ENCODE peak calls at places on chromosome 20, in four cellular contexts. H is GM12878, T is HepG2, P is K562. C is an unnamed sample.

GRCh38 chr20:37347347-37347823 is 1.4 kb downstream of the SRC start:
- DNase-seq in H (no peak), T (no peak), P (no peak), C (no peak)

GRCh38 chr20:62356143-62356947 is 10.8 kb downstream of the LAMA5 start:
- DNase-seq in H (no peak), T (no peak), P (no peak), C (no peak)

GRCh38 chr20:62539646-62540045 is 63.9 kb upstream of the GATA5 start:
- DNase-seq in H (no peak), T (no peak), P (no peak), C (no peak)

GRCh38 chr20:48102076-48102787 is 317.0 kb upstream of the SULF2 start:
- DNase-seq in H (no peak), T (no peak), P (no peak), C (no peak)

GRCh38 chr20:12022121-12022520 is 104.4 kb downstream of the BTBD3 start:
- DNase-seq in H (no peak), T (no peak), P (no peak), C (no peak)

GRCh38 chr20:23637282-23638221 is at the start of gene CST3:
- DNase-seq in H (no peak), T (peak), P (peak), C (peak)

GRCh38 chr20:45080867-45081616 is 19.9 kb downstream of the KCNS1 start:
- DNase-seq in H (no peak), T (peak), P (peak), C (no peak)

GRCh38 chr20:41888434-41888833 is 270.3 kb upstream of the CHD6 start:
- DNase-seq in H (no peak), T (no peak), P (no peak), C (no peak)

GRCh38 chr20:5807431-5807830 is 57.2 kb downstream of the SHLD1 start:
- DNase-seq in H (no peak), T (no peak), P (no peak), C (no peak)

GRCh38 chr20:35327074-35327976 is 35.1 kb upstream of the FAM83C start:
- DNase-seq in H (no peak), T (peak), P (no peak), C (no peak)

GRCh38 chr20:31644701-31645100 is 7.0 kb downstream of the COX4I2 start:
- DNase-seq in H (no peak), T (no peak), P (peak), C (no peak)

GRCh38 chr20:38343107-38343797 is 3.0 kb upstream of the LBP start:
- DNase-seq in H (no peak), T (peak), P (peak), C (no peak)

GRCh38 chr20:21421601-21422236 is 24.4 kb upstream of the NKX2-4 start:
- DNase-seq in H (no peak), T (no peak), P (no peak), C (no peak)

GRCh38 chr20:62549499-62550086 is 73.8 kb upstream of the GATA5 start:
- DNase-seq in H (no peak), T (no peak), P (no peak), C (peak)

GRCh38 chr20:45470939-45471338 is 1.4 kb downstream of the WFDC2 start:
- DNase-seq in H (no peak), T (no peak), P (no peak), C (no peak)

GRCh38 chr20:23136893-23137745 is 51.0 kb upstream of the CD93 start:
- DNase-seq in H (no peak), T (no peak), P (peak), C (no peak)

GRCh38 chr20:6828794-6829423 is 61.4 kb downstream of the BMP2 start:
- DNase-seq in H (peak), T (peak), P (peak), C (peak)

GRCh38 chr20:62606551-62607201 is 35.6 kb upstream of the SLCO4A1 start:
- DNase-seq in H (no peak), T (no peak), P (no peak), C (no peak)

GRCh38 chr20:32484221-32485125 is 100.7 kb downstream of the NOL4L start:
- DNase-seq in H (no peak), T (no peak), P (no peak), C (no peak)

GRCh38 chr20:31617432-31618104 is 12.5 kb downstream of the ID1 start:
- DNase-seq in H (no peak), T (no peak), P (no peak), C (no peak)

GRCh38 chr20:57620274-57620990 is at the start of gene ZBP1:
- DNase-seq in H (peak), T (no peak), P (no peak), C (no peak)

GRCh38 chr20:23167436-23167835 is 81.3 kb upstream of the CD93 start:
- DNase-seq in H (no peak), T (no peak), P (no peak), C (no peak)

GRCh38 chr20:23362392-23363256 is 642 bp downstream of the GZF1 start:
- DNase-seq in H (no peak), T (peak), P (no peak), C (no peak)

GRCh38 chr20:38601216-38602184 is at the start of gene ARHGAP40:
- DNase-seq in H (no peak), T (peak), P (peak), C (no peak)

GRCh38 chr20:33669224-33669623 is 2.5 kb downstream of the ACTL10 start:
- DNase-seq in H (no peak), T (no peak), P (no peak), C (no peak)

GRCh38 chr20:33666293-33667244 is at the start of gene ACTL10:
- DNase-seq in H (peak), T (no peak), P (peak), C (peak)

GRCh38 chr20:33668791-33669155 is 2.0 kb downstream of the ACTL10 start:
- DNase-seq in H (no peak), T (no peak), P (no peak), C (no peak)

GRCh38 chr20:33668087-33668790 is 1.5 kb downstream of the ACTL10 start:
- DNase-seq in H (no peak), T (no peak), P (peak), C (peak)

DNA sequence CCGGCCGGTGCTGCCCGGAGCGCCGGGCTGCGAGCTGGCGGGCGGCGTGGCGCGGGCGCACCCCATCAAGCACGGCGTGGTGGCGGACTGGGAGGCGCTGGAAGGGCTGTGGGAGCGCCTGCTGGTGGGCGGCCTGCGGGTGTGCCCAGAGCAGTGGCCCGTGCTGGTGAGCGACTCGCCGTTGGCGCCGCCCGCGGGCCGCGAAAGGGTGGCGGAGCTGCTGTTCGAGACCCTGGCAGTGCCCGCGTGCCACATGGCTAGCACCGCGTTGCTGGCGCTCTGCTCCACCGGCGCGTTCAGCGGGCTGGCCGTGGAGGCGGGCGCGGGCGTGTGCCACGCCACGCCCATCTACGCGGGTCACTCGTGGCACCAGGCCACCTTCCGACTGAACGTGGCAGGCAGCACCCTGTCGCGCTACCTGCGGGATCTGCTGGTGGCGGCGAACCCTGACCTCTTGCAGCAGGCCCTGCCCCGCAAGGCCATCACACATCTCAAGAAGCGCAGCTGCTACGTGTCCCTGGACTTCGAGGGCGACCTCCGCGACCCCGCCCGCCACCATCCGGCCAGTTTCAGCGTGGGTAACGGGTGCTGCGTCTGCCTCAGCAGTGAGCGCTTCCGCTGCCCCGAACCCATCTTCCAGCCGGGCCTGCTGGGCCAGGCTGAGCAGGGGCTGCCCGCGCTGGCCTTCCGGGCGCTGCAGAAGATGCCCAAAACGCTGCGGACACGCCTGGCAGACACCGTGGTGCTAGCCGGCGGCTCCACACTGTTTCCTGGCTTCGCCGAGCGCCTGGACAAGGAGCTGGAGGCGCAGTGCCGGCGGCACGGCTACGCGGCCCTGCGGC is 723 bp downstream of the ACTL10 start:
- DNase-seq in H (no peak), T (no peak), P (no peak), C (no peak)
- TF ChIP-seq ATF3 in H (no peak), T (no peak), P (no peak), C (no peak)

GRCh38 chr20:60200305-60200918 is 242.2 kb downstream of the CDH26 start:
- DNase-seq in H (no peak), T (no peak), P (no peak), C (no peak)
- TF ChIP-seq HDAC6 in H (no peak), T (no peak), P (no peak), C (no peak)

GRCh38 chr20:1945134-1945618 is 48.7 kb downstream of the PDYN start:
- DNase-seq in H (no peak), T (no peak), P (no peak), C (no peak)
- TF ChIP-seq ATF3 in H (no peak), T (no peak), P (no peak), C (no peak)

DNA sequence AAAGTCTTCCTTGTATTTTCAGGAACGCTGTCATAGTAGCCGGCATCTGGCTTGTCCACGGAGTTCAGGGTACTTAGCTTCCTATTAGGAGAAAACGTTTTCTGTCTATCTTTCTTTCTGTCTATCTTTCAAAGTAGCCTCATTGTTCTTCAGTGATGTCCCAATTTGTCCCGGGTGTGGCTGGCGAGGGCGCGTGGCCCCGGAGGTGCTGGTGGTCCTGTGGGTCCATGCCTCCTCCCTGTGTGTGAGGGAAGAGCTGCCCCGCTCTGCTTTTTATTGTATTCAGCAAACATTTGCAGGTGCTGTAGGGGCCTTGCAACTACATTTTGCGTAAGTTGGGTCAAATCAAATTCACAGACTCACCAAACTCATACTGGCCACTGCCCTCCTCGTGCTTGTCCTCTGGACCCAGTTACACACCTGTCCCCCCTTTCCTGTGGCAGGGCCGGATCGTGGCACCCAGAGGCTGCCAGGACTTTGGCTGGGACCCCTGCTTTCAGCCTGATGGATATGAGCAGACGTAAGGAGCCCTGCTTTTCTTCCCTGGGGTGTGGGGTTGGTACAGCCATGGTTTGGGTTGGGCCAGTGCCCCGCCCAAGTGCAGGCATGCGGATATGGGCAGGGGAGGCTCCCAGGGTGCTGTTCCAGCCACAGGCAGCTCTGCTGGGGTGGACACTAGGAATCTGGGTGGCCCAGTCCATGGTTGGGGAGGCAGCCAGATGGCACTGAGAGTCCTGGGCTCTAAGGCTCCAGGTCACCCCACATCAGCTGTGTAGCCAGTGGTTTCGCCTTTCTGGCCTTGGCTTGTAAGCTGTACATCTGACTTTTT is 12.3 kb downstream of the ITPA start:
- DNase-seq in H (no peak), T (no peak), P (no peak), C (no peak)
- TF ChIP-seq HDAC6 in H (no peak), T (no peak), P (no peak), C (no peak)

DNA sequence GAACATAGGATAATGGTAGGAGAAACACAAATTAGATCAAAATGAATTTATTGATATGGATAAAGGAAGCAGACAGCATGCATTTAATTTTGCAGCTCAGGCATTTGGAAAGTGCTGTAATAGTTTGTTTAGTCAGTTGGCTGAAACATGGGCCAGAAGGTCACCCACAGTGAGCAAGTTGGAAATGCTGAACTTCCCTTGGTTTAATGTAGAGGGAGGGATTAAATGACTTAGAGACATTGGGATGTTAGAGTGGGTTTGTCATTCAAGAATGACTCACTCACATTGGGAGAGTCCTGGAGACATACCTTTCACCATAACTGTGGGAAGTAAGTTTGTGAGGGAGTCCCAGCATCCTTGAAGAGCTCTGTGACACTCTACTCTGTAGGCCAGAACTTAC is 231.5 kb upstream of the PLCB4 start:
- DNase-seq in H (no peak), T (peak), P (no peak), C (no peak)
- TF ChIP-seq ATF3 in H (no peak), T (no peak), P (no peak), C (no peak)

DNA sequence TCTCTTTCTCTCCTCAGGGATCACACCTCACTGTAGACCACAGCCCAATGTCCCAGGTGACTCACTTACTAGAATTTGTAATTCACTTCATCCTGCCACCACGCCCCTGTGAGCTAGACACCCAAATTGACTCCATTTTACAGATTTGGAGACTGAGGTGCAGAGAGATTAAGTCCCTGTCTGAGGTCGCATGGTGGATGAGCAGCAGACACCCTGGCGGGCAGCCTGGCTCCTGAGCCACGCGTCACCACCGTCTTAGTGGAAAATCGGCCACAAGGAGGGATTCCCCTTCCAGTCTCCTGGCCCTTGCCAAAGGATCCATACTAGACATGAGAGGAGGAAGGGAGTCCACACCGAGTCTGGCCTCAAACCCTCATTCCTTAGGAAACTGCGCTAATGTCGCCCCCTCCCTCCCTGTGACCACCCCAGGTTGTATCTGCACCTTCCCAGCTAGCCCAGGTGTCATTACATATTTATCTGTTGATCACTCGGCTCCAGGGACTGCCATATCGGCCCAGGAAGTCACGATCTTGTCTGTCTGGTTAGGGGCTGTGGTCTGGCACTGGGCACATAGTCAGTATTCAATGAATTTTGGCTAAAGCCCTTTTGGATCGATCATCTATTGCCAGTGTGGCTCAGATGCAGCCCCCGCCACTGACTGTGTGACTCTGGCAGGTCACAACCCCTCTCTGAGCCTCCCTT is 25.7 kb upstream of the PTGIS start:
- DNase-seq in H (no peak), T (no peak), P (no peak), C (no peak)
- TF ChIP-seq HDAC6 in H (no peak), T (no peak), P (no peak), C (no peak)